ENCODE peak calls at places on chromosomes 2 and 18, in six cellular contexts. F is HCT116, Q is prostate gland, I is gastrocnemius medialis, R is upper lobe of left lung, Z is uterus. P is an unnamed sample.

GRCh38 chr2:98846041-98846440 is 90.0 kb downstream of the CRACDL start:
- DNase-seq in F (no peak), Q (no peak), I (no peak), R (no peak), Z (no peak), P (no peak)

GRCh38 chr2:147925886-147926285 is 81.1 kb downstream of the ACVR2A start:
- DNase-seq in F (no peak), Q (no peak), I (no peak), R (no peak), Z (no peak), P (no peak)

GRCh38 chr18:6997802-6998201 is 119.8 kb downstream of the LAMA1 start:
- DNase-seq in F (no peak), Q (no peak), I (no peak), R (no peak), Z (no peak), P (no peak)

GRCh38 chr2:191625016-191625415 is 52.9 kb upstream of the NABP1 start:
- DNase-seq in F (no peak), Q (no peak), I (no peak), R (no peak), Z (no peak), P (no peak)

GRCh38 chr18:11391636-11392035 is 217.8 kb upstream of the SLC35G4 start:
- DNase-seq in F (no peak), Q (no peak), I (no peak), R (no peak), Z (no peak), P (no peak)

GRCh38 chr2:64699712-64700111 is 46.0 kb upstream of the SERTAD2 start:
- DNase-seq in F (no peak), Q (no peak), I (no peak), R (no peak), Z (no peak), P (peak; percentile 56)

GRCh38 chr2:96747061-96747460 is 7.2 kb upstream of the LMAN2L start:
- DNase-seq in F (no peak), Q (no peak), I (no peak), R (no peak), Z (no peak), P (no peak)

GRCh38 chr2:132911726-132912724 is 242.0 kb upstream of the LYPD1 start:
- DNase-seq in F (no peak), Q (no peak), I (no peak), R (peak; percentile 5), Z (peak; percentile 59), P (no peak)

GRCh38 chr2:109138449-109138848 is 9.4 kb downstream of the SH3RF3 start:
- DNase-seq in F (no peak), Q (no peak), I (no peak), R (no peak), Z (no peak), P (no peak)

GRCh38 chr2:212644195-212644837 is 105.7 kb upstream of the ERBB4 start:
- DNase-seq in F (no peak), Q (no peak), I (no peak), R (peak; percentile 7), Z (no peak), P (no peak)

GRCh38 chr2:237132799-237133198 is 47.1 kb downstream of the COPS8 start:
- DNase-seq in F (peak; percentile 37), Q (no peak), I (no peak), R (no peak), Z (no peak), P (no peak)

GRCh38 chr2:223314831-223315230 is 262.8 kb downstream of the KCNE4 start:
- DNase-seq in F (no peak), Q (no peak), I (no peak), R (no peak), Z (no peak), P (no peak)

GRCh38 chr2:167823066-167823465 is 424.3 kb downstream of the STK39 start:
- DNase-seq in F (no peak), Q (no peak), I (no peak), R (no peak), Z (no peak), P (no peak)

GRCh38 chr2:237967463-237967871 is 653 bp downstream of the UBE2F start:
- DNase-seq in F (no peak), Q (no peak), I (no peak), R (no peak), Z (peak; percentile 30), P (peak; percentile 56)

GRCh38 chr2:240556553-240557100 is 1.2 kb downstream of the ANKMY1 start:
- DNase-seq in F (no peak), Q (peak; percentile 5), I (no peak), R (peak; percentile 24), Z (peak; percentile 17), P (peak; percentile 80)

GRCh38 chr2:45391866-45392265 is 219.2 kb downstream of the SRBD1 start:
- DNase-seq in F (no peak), Q (no peak), I (no peak), R (no peak), Z (no peak), P (no peak)

GRCh38 chr2:144429396-144430112 is 90.4 kb downstream of the ZEB2 start:
- DNase-seq in F (no peak), Q (no peak), I (no peak), R (no peak), Z (no peak), P (no peak)

GRCh38 chr2:172086349-172087190 is 1.3 kb downstream of the DLX1 start:
- DNase-seq in F (no peak), Q (no peak), I (no peak), R (peak; percentile 82), Z (no peak), P (peak; percentile 69)

GRCh38 chr2:241534293-241534692 is 24.3 kb upstream of the BOK start:
- DNase-seq in F (no peak), Q (no peak), I (no peak), R (peak; percentile 50), Z (no peak), P (no peak)

GRCh38 chr2:131580187-131580586 is 52.5 kb downstream of the CCDC74A start:
- DNase-seq in F (peak; percentile 7), Q (no peak), I (no peak), R (no peak), Z (no peak), P (no peak)

GRCh38 chr18:50637961-50638622 is 78.2 kb downstream of the MAPK4 start:
- DNase-seq in F (no peak), Q (no peak), I (no peak), R (no peak), Z (no peak), P (no peak)

GRCh38 chr2:200625317-200625716 is 39.5 kb downstream of the AOX1 start:
- DNase-seq in F (no peak), Q (no peak), I (no peak), R (no peak), Z (no peak), P (no peak)

GRCh38 chr18:6835345-6835744 is 105.8 kb downstream of the ARHGAP28 start:
- DNase-seq in F (no peak), Q (no peak), I (no peak), R (no peak), Z (no peak), P (no peak)

GRCh38 chr2:10448646-10449480 is 736 bp upstream of the ODC1 start:
- DNase-seq in F (peak; percentile 77), Q (peak; percentile 82), I (peak; percentile 87), R (peak; percentile 99), Z (peak; percentile 93), P (peak; percentile 96)
- TF ChIP-seq CTCF in F (no peak), Q (no peak), I (no peak), R (peak; percentile 6), Z (peak; percentile 34), P (peak; percentile 42)

GRCh38 chr2:62198237-62198633 is 2.3 kb downstream of the B3GNT2 start:
- DNase-seq in F (no peak), Q (no peak), I (no peak), R (no peak), Z (no peak), P (no peak)

GRCh38 chr2:62196278-62196901 is 475 bp downstream of the B3GNT2 start:
- DNase-seq in F (no peak), Q (peak; percentile 33), I (no peak), R (peak; percentile 92), Z (peak; percentile 37), P (peak; percentile 76)

GRCh38 chr2:62197017-62197586 is 1.2 kb downstream of the B3GNT2 start:
- DNase-seq in F (no peak), Q (no peak), I (no peak), R (peak; percentile 85), Z (peak; percentile 22), P (peak; percentile 63)

GRCh38 chr2:62199392-62200125 is 3.6 kb downstream of the B3GNT2 start:
- DNase-seq in F (no peak), Q (no peak), I (no peak), R (no peak), Z (no peak), P (no peak)

GRCh38 chr2:62197609-62198236 is 1.8 kb downstream of the B3GNT2 start:
- DNase-seq in F (no peak), Q (peak; percentile 33), I (no peak), R (peak; percentile 84), Z (peak; percentile 22), P (peak; percentile 36)
- TF ChIP-seq POLR2A in F (no peak), Q (no peak), I (no peak), R (no peak), Z (no peak), P (no peak)

GRCh38 chr2:72340665-72341064 is 193.0 kb upstream of the CYP26B1 start:
- DNase-seq in F (no peak), Q (no peak), I (no peak), R (no peak), Z (no peak), P (no peak)

GRCh38 chr2:72332720-72333119 is 185.1 kb upstream of the CYP26B1 start:
- DNase-seq in F (no peak), Q (no peak), I (no peak), R (no peak), Z (no peak), P (no peak)

GRCh38 chr2:72330673-72331072 is 183.0 kb upstream of the CYP26B1 start:
- DNase-seq in F (no peak), Q (no peak), I (no peak), R (no peak), Z (no peak), P (no peak)

DNA sequence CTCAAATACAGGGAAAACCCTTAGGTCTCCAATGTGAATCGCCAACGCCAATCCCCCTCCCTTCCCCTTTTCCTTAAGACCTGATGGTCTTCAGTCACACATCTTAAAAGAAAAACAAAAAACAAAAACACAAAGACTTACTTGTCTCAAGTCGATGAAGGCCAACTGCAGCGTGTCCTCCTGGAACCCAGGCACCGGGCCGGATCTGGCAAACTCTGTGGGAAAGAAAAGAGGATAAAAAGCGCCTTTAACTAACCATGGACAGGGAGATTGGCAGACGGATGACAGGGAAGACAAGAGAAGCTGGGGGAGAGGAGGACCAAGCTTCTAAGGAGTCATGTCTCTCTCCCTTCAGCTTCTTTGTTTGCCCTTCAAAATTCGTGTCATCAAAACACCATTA is 187.1 kb upstream of the CYP26B1 start:
- DNase-seq in F (no peak), Q (no peak), I (no peak), R (peak; percentile 5), Z (no peak), P (no peak)
- H3K27ac ChIP-seq in F (no peak overlapping the region), Q (no peak overlapping the region), I (no peak overlapping the region), R (no peak overlapping the region), Z (no peak overlapping the region), P (no peak overlapping the region)

DNA sequence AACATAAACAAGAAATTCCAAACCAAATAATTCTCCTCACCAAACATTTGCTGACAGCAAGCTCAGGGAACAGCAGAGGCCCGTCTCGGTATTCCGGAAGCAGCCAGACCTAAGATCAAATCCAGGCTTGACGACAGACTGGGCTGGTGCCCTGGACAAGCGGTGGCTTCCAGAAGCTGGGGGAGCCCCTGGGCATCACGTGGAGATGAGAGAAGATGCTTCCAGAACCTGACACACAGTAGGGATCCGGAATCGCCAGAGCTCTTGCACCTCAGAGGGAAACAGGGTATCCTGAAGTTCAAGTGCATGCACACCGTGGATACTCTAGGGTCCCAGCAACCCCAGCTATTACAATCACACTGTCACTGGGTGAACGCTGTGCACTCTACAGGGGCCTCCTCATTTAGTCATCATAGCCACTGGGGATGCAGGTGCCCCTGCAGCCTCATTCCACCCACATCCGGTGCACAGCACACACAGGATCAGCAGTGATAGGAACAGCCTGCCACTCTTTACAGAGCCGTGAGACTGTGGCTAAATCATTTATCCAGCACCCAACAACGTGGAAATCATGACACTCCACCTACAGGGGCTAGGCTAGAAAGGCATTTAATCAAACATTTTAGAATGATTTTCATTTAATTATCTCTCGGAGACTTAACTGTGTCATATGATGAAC is 102.6 kb downstream of the HDAC4 start:
- DNase-seq in F (no peak), Q (no peak), I (peak; percentile 12), R (no peak), Z (peak; percentile 13), P (peak; percentile 69)
- TF ChIP-seq CTCF in F (no peak), Q (no peak), I (no peak), R (no peak), Z (no peak), P (no peak)